ENCODE peak calls at places on chromosomes 3 and 15, in eight cellular contexts. Q is neural progenitor cell, Y is kidney, U is A549, O is esophagus squamous epithelium, G is DND-41, W is sigmoid colon, R is ovary. C is an unnamed sample.

GRCh38 chr3:13505147-13506130 is 25.3 kb downstream of the HDAC11 start:
- DNase-seq in R (no peak), O (no peak), U (no peak), G (no peak), W (no peak), Q (no peak), Y (peak; percentile 78), C (no peak)

GRCh38 chr3:43583481-43583880 is 38.3 kb downstream of the ANO10 start:
- DNase-seq in W (no peak), R (no peak), U (peak; percentile 4), G (no peak), Y (no peak), O (no peak), Q (no peak), C (no peak)

GRCh38 chr3:117149577-117149976 is 440.0 kb downstream of the TUSC7 start:
- DNase-seq in W (no peak), Y (no peak), U (no peak), G (no peak), Q (peak; percentile 20), R (no peak), O (no peak), C (no peak)

GRCh38 chr3:10722921-10723320 is 93.1 kb upstream of the SLC6A11 start:
- DNase-seq in O (no peak), Y (no peak), G (no peak), U (no peak), R (no peak), W (no peak), Q (no peak), C (no peak)

GRCh38 chr15:26503998-26504397 is 268.9 kb downstream of the GABRB3 start:
- DNase-seq in U (peak; percentile 39), Y (no peak), Q (no peak), R (no peak), O (no peak), W (no peak), G (no peak), C (no peak)

GRCh38 chr3:42652611-42653302 is 740 bp upstream of the ZBTB47 start:
- DNase-seq in Q (no peak), O (no peak), Y (peak; percentile 91), W (peak; percentile 85), U (peak; percentile 70), R (peak; percentile 68), G (no peak), C (no peak)

GRCh38 chr15:83065431-83065830 is 1.6 kb downstream of the BTBD1 start:
- DNase-seq in U (no peak), R (no peak), O (no peak), Q (no peak), Y (no peak), W (no peak), G (no peak), C (no peak)

GRCh38 chr3:169403855-169404254 is 259.7 kb downstream of the MECOM start:
- DNase-seq in W (no peak), G (no peak), R (no peak), U (no peak), Q (no peak), O (no peak), Y (no peak), C (no peak)

GRCh38 chr3:126519506-126520455 is 2.2 kb upstream of the UROC1 start:
- DNase-seq in O (no peak), W (peak; percentile 28), G (peak; percentile 32), Y (peak; percentile 29), U (no peak), Q (no peak), R (no peak), C (no peak)

GRCh38 chr15:67813104-67813634 is 12.1 kb upstream of the SKOR1 start:
- DNase-seq in W (peak; percentile 33), Q (no peak), U (no peak), O (no peak), G (no peak), Y (no peak), R (no peak), C (no peak)

GRCh38 chr15:85361306-85361705 is 19.1 kb upstream of the AKAP13 start:
- DNase-seq in Q (no peak), W (no peak), U (no peak), Y (no peak), R (no peak), O (no peak), G (no peak), C (no peak)

GRCh38 chr15:70710714-70711113 is 52.6 kb downstream of the UACA start:
- DNase-seq in W (no peak), G (no peak), U (no peak), O (no peak), Q (no peak), Y (no peak), R (no peak), C (no peak)

GRCh38 chr3:142981901-142982773 is 18.7 kb upstream of the PAQR9 start:
- DNase-seq in R (no peak), W (no peak), Y (no peak), O (no peak), Q (peak; percentile 11), G (no peak), U (no peak), C (no peak)

GRCh38 chr3:6132684-6133432 is 728.1 kb upstream of the GRM7 start:
- DNase-seq in U (no peak), W (no peak), R (no peak), Y (no peak), G (no peak), Q (no peak), O (no peak), C (no peak)

GRCh38 chr3:143288944-143289343 is 169.4 kb downstream of the CHST2 start:
- DNase-seq in O (no peak), W (no peak), Q (no peak), G (no peak), R (no peak), U (no peak), Y (no peak), C (no peak)

GRCh38 chr15:63354771-63355650 is 26.6 kb downstream of the CA12 start:
- DNase-seq in G (no peak), W (peak; percentile 38), Y (no peak), U (no peak), R (no peak), Q (no peak), O (no peak), C (no peak)

GRCh38 chr15:63351170-63351569 is 30.5 kb downstream of the CA12 start:
- DNase-seq in Q (no peak), W (no peak), R (no peak), G (no peak), O (no peak), U (no peak), Y (no peak), C (no peak)

GRCh38 chr15:63353887-63354286 is 27.8 kb downstream of the CA12 start:
- DNase-seq in O (no peak), W (peak; percentile 15), G (no peak), Y (no peak), R (no peak), U (peak; percentile 63), Q (no peak), C (no peak)

GRCh38 chr15:63352808-63353207 is 28.8 kb downstream of the CA12 start:
- DNase-seq in U (no peak), G (no peak), Q (no peak), Y (no peak), R (no peak), W (no peak), O (no peak), C (no peak)

GRCh38 chr15:63353261-63353660 is 28.4 kb downstream of the CA12 start:
- DNase-seq in R (no peak), U (no peak), O (no peak), G (no peak), Q (no peak), W (peak; percentile 15), Y (no peak), C (no peak)
- H3K4me1 ChIP-seq in R (peaks cover 9% of the 10 kb centered on the region), U (peaks cover 71% of the 10 kb centered on the region), O (peaks cover 95% of the 10 kb centered on the region), G (no peaks in the 10 kb centered on the region), Q (no peaks in the 10 kb centered on the region), W (peaks cover 4% of the 10 kb centered on the region), Y (peaks cover 31% of the 10 kb centered on the region), C (no peaks in the 10 kb centered on the region)

GRCh38 chr3:137769321-137770065 is 5.4 kb downstream of the SOX14 start:
- DNase-seq in Q (peak; percentile 39), R (no peak), U (no peak), O (no peak), W (no peak), Y (no peak), G (no peak), C (no peak)

GRCh38 chr3:137770066-137770805 is 6.1 kb downstream of the SOX14 start:
- DNase-seq in W (no peak), U (no peak), R (no peak), Y (peak; percentile 56), G (no peak), O (no peak), Q (peak; percentile 59), C (no peak)

GRCh38 chr3:137770821-137771399 is 6.8 kb downstream of the SOX14 start:
- DNase-seq in G (no peak), W (no peak), O (no peak), R (no peak), Y (peak; percentile 60), U (no peak), Q (peak; percentile 67), C (no peak)

GRCh38 chr3:137772231-137772617 is 8.1 kb downstream of the SOX14 start:
- DNase-seq in R (no peak), W (no peak), Y (no peak), O (no peak), Q (no peak), G (no peak), U (no peak), C (no peak)

GRCh38 chr3:137771401-137772230 is 7.5 kb downstream of the SOX14 start:
- DNase-seq in Q (peak; percentile 69), W (no peak), R (no peak), G (no peak), U (no peak), Y (no peak), O (no peak), C (no peak)
- H3K9me3 ChIP-seq in Q (no peaks in the 10 kb centered on the region), W (no peaks in the 10 kb centered on the region), R (no peaks in the 10 kb centered on the region), G (no peaks in the 10 kb centered on the region), U (no peaks in the 10 kb centered on the region), Y (no peaks in the 10 kb centered on the region), O (no peaks in the 10 kb centered on the region), C (no peaks in the 10 kb centered on the region)

DNA sequence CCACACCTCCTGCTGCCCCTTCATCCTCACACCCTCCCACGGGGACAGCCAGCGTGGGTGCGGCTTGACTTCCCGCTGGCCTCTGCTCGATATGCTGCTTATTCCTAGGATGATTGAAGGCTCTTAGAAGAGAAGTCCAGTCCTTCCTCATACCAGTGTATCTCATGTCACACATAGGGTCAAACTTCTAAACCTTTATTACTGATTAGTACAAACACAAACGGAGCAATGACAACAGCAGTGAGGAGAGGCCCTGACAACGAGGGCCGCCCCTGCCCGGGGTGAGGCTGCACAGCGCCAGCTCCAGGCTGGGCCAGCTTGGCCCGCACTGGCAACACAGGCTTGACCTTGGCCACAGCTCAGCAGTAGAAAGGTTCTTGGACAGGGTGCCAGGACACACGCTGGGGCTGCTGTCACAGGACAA is 3.7 kb downstream of the CIB1 start:
- DNase-seq in Q (no peak), U (no peak), R (no peak), O (no peak), W (no peak), Y (no peak), G (no peak), C (no peak)
- H3K4me1 ChIP-seq in Q (no peaks in the 10 kb centered on the region), U (peaks cover 25% of the 10 kb centered on the region), R (peaks cover 4% of the 10 kb centered on the region), O (peaks cover 72% of the 10 kb centered on the region), W (peaks cover 50% of the 10 kb centered on the region), Y (peaks cover 33% of the 10 kb centered on the region), G (peaks cover 32% of the 10 kb centered on the region), C (peaks cover 50% of the 10 kb centered on the region)

GRCh38 chr15:24924621-24925020 is 30.2 kb upstream of the SNRPN start:
- DNase-seq in Y (no peak), R (no peak), G (no peak), O (no peak), W (no peak), U (no peak), Q (no peak), C (no peak)

GRCh38 chr15:24919446-24919845 is 35.3 kb upstream of the SNRPN start:
- DNase-seq in G (no peak), U (no peak), O (no peak), Q (no peak), Y (no peak), R (no peak), W (no peak), C (no peak)

GRCh38 chr15:24924153-24924552 is 30.6 kb upstream of the SNRPN start:
- DNase-seq in W (no peak), G (no peak), O (no peak), U (no peak), Y (no peak), Q (no peak), R (no peak), C (no peak)
- H3K9me3 ChIP-seq in W (peaks cover 3% of the 10 kb centered on the region), G (no peaks in the 10 kb centered on the region), O (no peaks in the 10 kb centered on the region), U (no peaks in the 10 kb centered on the region), Y (no peaks in the 10 kb centered on the region), Q (no peaks in the 10 kb centered on the region), R (no peaks in the 10 kb centered on the region), C (no peaks in the 10 kb centered on the region)